ENCODE peak calls at places on chromosomes 16 and 17, in six cellular contexts. A, Y, I, P, O and V are unnamed samples.

GRCh38 chr16:57875347-57875746 is 73.1 kb upstream of the KIFC3 start:
- DNase-seq in Y (no peak), I (no peak), A (no peak), P (no peak), O (no peak), V (no peak)

GRCh38 chr17:5485270-5486205 is at the start of gene DERL2:
- DNase-seq in P (no peak), Y (no peak), O (no peak), I (no peak), A (no peak), V (no peak)

GRCh38 chr16:53945996-53946395 is 242.0 kb downstream of the FTO start:
- DNase-seq in I (no peak), Y (no peak), O (no peak), P (no peak), A (no peak), V (no peak)

GRCh38 chr17:880871-881269 is 98.7 kb downstream of the NXN start:
- DNase-seq in A (no peak), O (no peak), Y (no peak), P (no peak), I (no peak), V (no peak)

GRCh38 chr16:635573-636205 is 416 bp downstream of the METTL26 start:
- DNase-seq in Y (no peak), I (no peak), P (no peak), A (no peak), O (no peak), V (no peak)

GRCh38 chr17:51133365-51133764 is 12.7 kb upstream of the SPAG9 start:
- DNase-seq in P (no peak), A (no peak), I (no peak), O (no peak), Y (no peak), V (no peak)

GRCh38 chr16:88785106-88785924 is at the start of gene PIEZO1:
- DNase-seq in P (peak), I (peak), A (peak), Y (peak), O (peak), V (peak)

GRCh38 chr16:66171578-66171977 is 194.9 kb upstream of the CDH5 start:
- DNase-seq in A (no peak), Y (no peak), P (no peak), O (no peak), I (no peak), V (no peak)

GRCh38 chr17:49520386-49521087 is 25.4 kb downstream of the NGFR start:
- DNase-seq in P (no peak), I (no peak), O (peak), A (no peak), Y (no peak), V (no peak)

GRCh38 chr16:22638393-22639206 is 127.9 kb downstream of the NPIPB5 start:
- DNase-seq in O (no peak), P (no peak), A (no peak), Y (no peak), I (no peak), V (no peak)

GRCh38 chr17:45361451-45361850 is 44.6 kb upstream of the MAP3K14 start:
- DNase-seq in I (no peak), Y (no peak), P (no peak), O (peak), A (peak), V (peak)

GRCh38 chr16:84976644-84977400 is 34.5 kb downstream of the ZDHHC7 start:
- DNase-seq in O (no peak), Y (peak), A (peak), P (no peak), I (no peak), V (no peak)

GRCh38 chr17:82449136-82449882 is 1.2 kb downstream of the CYBC1 start:
- DNase-seq in Y (peak), A (no peak), P (peak), O (peak), I (peak), V (peak)

GRCh38 chr16:18834873-18835272 is 33.5 kb upstream of the ARL6IP1 start:
- DNase-seq in A (no peak), O (no peak), P (no peak), Y (no peak), I (no peak), V (no peak)

GRCh38 chr16:396605-397004 is 394 bp upstream of the NME4 start:
- DNase-seq in P (no peak), O (no peak), A (no peak), I (no peak), Y (no peak), V (peak)

GRCh38 chr16:47787695-47788094 is 326.6 kb downstream of the PHKB start:
- DNase-seq in A (no peak), O (no peak), P (no peak), I (no peak), Y (no peak), V (no peak)

GRCh38 chr16:85112364-85112763 is at the start of gene CIBAR2:
- DNase-seq in O (no peak), Y (no peak), P (no peak), I (no peak), A (no peak), V (no peak)

GRCh38 chr17:75588546-75589016 is 981 bp downstream of the MYO15B start:
- DNase-seq in Y (peak), A (peak), P (peak), I (no peak), O (peak), V (peak)

GRCh38 chr16:29742683-29743275 is 3.0 kb downstream of the C16orf54 start:
- DNase-seq in Y (no peak), P (no peak), O (no peak), A (no peak), I (no peak), V (no peak)

GRCh38 chr17:13008461-13008860 is 9.4 kb downstream of the ELAC2 start:
- DNase-seq in P (no peak), I (no peak), Y (no peak), A (no peak), O (peak), V (no peak)

GRCh38 chr17:20908373-20909273 is 134.2 kb downstream of the USP22 start:
- DNase-seq in A (peak), P (peak), Y (peak), O (peak), I (peak), V (peak)

GRCh38 chr16:1097800-1098199 is 1.8 kb upstream of the C1QTNF8 start:
- DNase-seq in O (no peak), Y (no peak), A (peak), I (no peak), P (no peak), V (no peak)

GRCh38 chr16:65497571-65497970 is 375.7 kb upstream of the CDH11 start:
- DNase-seq in I (no peak), Y (no peak), O (no peak), P (no peak), A (no peak), V (no peak)

GRCh38 chr16:5328546-5328945 is 231.0 kb upstream of the EEF2KMT start:
- DNase-seq in P (no peak), Y (no peak), I (no peak), O (no peak), A (no peak), V (no peak)

GRCh38 chr16:17448640-17449638 is 21.8 kb downstream of the XYLT1 start:
- DNase-seq in I (peak), Y (no peak), P (no peak), O (no peak), A (peak), V (peak)

GRCh38 chr17:69335018-69335417 is 8.1 kb upstream of the ABCA5 start:
- DNase-seq in I (no peak), A (no peak), O (no peak), P (no peak), Y (no peak), V (no peak)

GRCh38 chr16:15403392-15403995 is 7.9 kb downstream of the MPV17L start:
- DNase-seq in Y (no peak), O (no peak), A (no peak), I (no peak), P (no peak), V (no peak)

GRCh38 chr16:64791756-64792155 is 330.1 kb downstream of the CDH11 start:
- DNase-seq in O (no peak), A (no peak), P (no peak), I (no peak), Y (no peak), V (no peak)

GRCh38 chr16:28012031-28012445 is 51.5 kb downstream of the GSG1L start:
- DNase-seq in P (no peak), Y (no peak), A (no peak), I (no peak), O (no peak), V (no peak)

GRCh38 chr16:23729503-23730424 is 16.7 kb upstream of the ERN2 start:
- DNase-seq in Y (peak), A (no peak), I (no peak), O (peak), P (no peak), V (no peak)

GRCh38 chr17:81291662-81292061 is 3.4 kb downstream of the SLC38A10 start:
- DNase-seq in O (peak), P (peak), I (peak), A (peak), Y (peak), V (peak)

GRCh38 chr17:64442550-64442971 is 6.4 kb upstream of the MILR1 start:
- DNase-seq in A (no peak), O (no peak), I (no peak), P (no peak), Y (no peak), V (no peak)

GRCh38 chr16:72673118-72673517 is 374.8 kb downstream of the ZFHX3 start:
- DNase-seq in I (no peak), Y (no peak), O (no peak), A (no peak), P (no peak), V (no peak)

GRCh38 chr17:13046361-13046760 is 28.5 kb upstream of the ELAC2 start:
- DNase-seq in I (no peak), A (no peak), O (no peak), P (no peak), Y (no peak), V (no peak)

GRCh38 chr16:55701442-55702319 is 45.9 kb downstream of the SLC6A2 start:
- DNase-seq in O (peak), Y (peak), A (peak), I (peak), P (no peak), V (peak)

GRCh38 chr16:11149011-11149616 is 106.9 kb downstream of the SOCS1 start:
- DNase-seq in O (no peak), A (no peak), I (no peak), Y (no peak), P (no peak), V (peak)

GRCh38 chr17:79073016-79073705 is 1.5 kb upstream of the ENGASE start:
- DNase-seq in I (no peak), O (no peak), Y (no peak), P (no peak), A (no peak), V (no peak)

GRCh38 chr17:79073706-79074088 is 927 bp upstream of the ENGASE start:
- DNase-seq in A (no peak), O (peak), P (no peak), I (no peak), Y (no peak), V (no peak)

GRCh38 chr17:79071161-79071560 is 3.5 kb upstream of the ENGASE start:
- DNase-seq in O (no peak), P (no peak), A (no peak), Y (no peak), I (no peak), V (no peak)

GRCh38 chr17:79072544-79072943 is 2.1 kb upstream of the ENGASE start:
- DNase-seq in A (no peak), O (no peak), P (no peak), I (no peak), Y (no peak), V (no peak)

GRCh38 chr17:79070266-79070880 is 4.3 kb upstream of the ENGASE start:
- DNase-seq in O (no peak), P (no peak), A (no peak), Y (no peak), I (no peak), V (no peak)
- H3K4me3 ChIP-seq in O (no peak), P (no peak), A (no peak), Y (no peak), I (no peak), V (no peak)

DNA sequence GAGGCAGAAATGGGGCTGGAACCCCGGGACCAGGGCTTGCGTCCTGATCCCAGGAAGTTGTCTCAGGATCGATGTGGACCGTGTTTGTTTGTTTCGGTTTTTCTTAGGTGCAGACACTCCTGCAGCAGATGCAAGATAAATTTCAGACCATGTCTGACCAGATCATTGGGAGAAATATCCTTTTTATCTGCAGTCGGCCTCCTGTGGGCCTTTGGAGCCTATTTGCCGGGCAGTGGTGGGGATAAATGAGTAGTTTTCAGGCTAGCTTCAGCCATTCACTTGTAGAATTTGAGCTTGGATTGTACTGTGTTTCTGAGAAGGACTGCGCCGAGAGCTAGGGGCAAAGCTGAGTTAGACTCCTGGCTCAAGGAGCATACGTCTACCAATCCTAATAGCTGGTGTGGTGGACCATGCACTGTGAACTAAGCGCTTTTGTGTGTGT is 816 bp downstream of the HSBP1 start:
- DNase-seq in Y (no peak), I (no peak), A (no peak), O (no peak), P (no peak), V (no peak)
- H3K27ac ChIP-seq in Y (peak), I (peak), A (peak), O (peak), P (peak), V (peak)

DNA sequence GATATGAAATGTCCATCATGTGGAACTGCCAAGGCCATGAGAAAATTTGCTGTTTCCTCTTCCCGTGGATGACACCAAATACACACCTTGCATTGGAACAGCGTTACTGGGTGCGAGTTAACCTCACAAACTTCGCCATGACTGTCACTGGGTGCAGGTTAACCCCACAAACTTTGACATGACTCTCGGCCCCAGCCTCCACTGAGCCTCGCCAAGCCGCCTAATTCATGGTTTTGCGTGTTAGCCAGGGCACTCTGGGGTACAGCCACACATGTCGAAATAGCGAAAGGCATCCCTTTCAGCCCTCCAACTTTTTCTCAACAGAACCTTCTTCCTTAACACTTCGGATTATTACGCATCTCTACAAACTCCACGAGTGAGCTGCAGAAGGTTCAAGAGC is 10.6 kb upstream of the KCTD5 start:
- DNase-seq in P (no peak), O (no peak), I (no peak), Y (no peak), A (no peak), V (no peak)
- H3K4me3 ChIP-seq in P (no peak), O (peak), I (no peak), Y (peak), A (no peak), V (no peak)

GRCh38 chr17:19345486-19346350 is 16.8 kb downstream of the B9D1 start:
- DNase-seq in P (no peak), I (no peak), Y (no peak), A (peak), O (peak), V (peak)
- H3K27ac ChIP-seq in P (no peak), I (no peak), Y (peak), A (peak), O (peak), V (peak)

DNA sequence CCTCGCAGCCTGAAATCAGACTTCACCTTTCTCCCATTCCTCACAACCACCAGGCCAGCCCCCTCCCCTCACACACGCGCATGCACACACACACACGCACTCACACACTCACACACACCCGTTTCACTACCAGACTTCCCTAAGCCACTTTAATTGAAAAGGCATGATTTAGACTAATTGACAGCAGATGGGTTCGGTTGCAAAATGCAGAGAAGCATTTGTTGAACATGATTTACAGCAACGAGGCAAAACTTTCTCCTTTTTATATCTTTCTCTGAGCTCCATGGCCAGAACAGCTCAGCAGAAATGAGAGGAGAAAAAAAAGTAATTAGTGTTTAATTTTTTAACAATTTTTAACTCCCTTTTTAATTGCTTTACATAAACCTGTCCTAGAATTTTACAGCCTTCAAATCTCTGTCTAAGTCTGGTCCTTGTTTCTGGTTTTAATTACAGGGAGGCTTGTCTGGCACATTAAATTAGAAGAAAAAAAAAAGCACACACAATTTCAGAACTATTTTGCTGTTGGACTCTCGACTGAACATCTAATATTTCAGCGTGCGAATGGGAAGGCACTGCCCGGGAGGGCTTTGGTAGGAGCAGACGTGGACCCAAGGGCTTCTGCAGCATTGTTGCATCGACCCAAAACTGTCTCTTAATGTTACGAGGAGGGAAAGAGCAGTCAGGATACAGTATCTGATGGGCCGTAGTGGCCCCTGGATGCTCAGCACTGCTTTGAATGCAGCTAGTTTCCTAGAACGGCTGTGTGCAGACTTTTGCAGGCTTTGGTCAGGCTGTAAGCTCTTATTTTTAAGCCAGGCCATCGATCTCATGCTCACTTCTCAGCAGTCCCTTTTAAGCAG is 255.9 kb downstream of the SOX9 start:
- DNase-seq in O (no peak), Y (no peak), P (no peak), I (no peak), A (no peak), V (no peak)
- H3K4me3 ChIP-seq in O (no peak), Y (no peak), P (no peak), I (no peak), A (no peak), V (no peak)

GRCh38 chr17:29093090-29093871 is 50.3 kb downstream of the PIPOX start:
- DNase-seq in P (no peak), I (no peak), A (no peak), O (no peak), Y (no peak), V (no peak)
- H3K27ac ChIP-seq in P (no peak), I (no peak), A (no peak), O (no peak), Y (no peak), V (no peak)

DNA sequence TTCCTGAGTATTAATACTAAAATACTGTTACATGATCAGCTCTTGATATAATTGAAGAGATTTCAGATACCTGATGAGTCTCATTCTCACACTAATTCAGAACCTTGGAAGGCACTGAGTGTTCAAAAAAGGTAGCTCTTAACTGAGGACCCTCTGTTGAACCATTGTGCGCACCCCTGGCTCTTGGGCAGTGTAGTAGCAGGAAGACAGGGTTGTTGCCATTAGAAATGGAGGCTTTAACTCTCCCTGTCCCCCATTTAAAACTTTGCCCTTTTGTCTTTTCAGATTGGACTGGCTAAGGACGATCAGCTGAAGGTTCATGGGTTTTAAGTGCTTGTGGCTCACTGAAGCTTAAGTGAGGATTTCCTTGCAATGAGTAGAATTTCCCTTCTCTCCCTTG is 1.8 kb downstream of the EIF1 start:
- DNase-seq in A (no peak), O (no peak), I (peak), Y (no peak), P (no peak), V (no peak)
- H3K4me3 ChIP-seq in A (no peak), O (peak), I (peak), Y (peak), P (no peak), V (peak)

DNA sequence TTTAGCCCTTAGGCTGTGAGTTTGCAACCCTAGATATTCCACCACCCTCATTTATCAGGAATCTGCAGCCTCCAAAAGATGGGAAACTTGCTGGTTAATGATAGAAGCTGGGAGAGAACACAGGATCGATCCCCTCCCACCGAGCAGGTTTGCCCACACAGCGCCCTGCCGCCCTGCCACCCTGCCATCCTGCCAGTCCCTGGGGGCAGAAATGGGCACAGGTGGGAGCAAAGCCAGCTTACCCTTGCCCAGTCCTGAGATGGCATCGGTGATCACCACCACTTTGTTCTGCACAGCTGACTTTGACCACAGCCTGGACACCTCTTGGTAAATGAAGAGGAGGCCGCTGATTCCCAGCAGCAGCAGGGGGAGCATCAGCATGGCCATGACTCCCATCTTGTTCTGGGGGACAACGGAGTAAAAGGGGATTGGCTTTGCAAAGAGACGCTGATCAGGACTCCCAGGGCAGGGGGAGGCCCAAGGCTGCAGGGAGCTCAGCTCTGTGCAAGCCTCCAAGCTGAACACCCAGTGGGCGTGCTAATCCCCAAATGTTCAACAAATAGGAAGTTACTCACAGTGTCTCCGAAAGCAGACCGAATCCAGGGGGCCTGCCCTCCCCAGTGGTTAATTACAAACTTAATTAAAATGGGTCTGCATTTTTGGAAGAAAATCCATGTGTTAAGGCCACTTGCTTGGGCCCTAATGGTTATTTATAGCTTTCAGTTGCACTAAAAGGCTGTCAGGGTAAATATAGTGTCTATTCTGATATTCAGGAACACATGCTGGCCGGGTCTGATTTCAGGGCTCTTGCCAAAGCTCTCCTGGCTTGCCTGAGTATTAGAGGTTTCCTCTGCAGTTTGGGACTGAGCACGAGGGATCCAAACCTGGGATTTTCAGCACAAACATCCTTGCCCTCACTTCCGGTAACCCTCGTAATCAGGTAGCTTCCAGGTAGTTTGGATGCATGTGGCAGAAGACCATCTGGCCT is at the start of gene DHRS7C:
- DNase-seq in I (no peak), A (no peak), O (no peak), P (no peak), Y (no peak), V (no peak)
- H3K27ac ChIP-seq in I (no peak), A (no peak), O (no peak), P (no peak), Y (no peak), V (no peak)